ENCODE peak calls at places on chromosome 1, in nine cellular contexts. One of them, this sample, is unnamed.

GRCh38 chr1:45569962-45570581 is 13.8 kb upstream of the NASP start:
- DNase-seq in astrocyte: peak
- DNase-seq in pancreas: peak
- DNase-seq in NB4: peak
- DNase-seq in fibroblast of lung: peak
- DNase-seq in lower leg skin: peak
- DNase-seq in IMR-90: peak
- DNase-seq in HCT116: peak
- DNase-seq in endothelial cell of umbilical vein: peak
- DNase-seq in this sample: peak

GRCh38 chr1:42618866-42619265 is 39.4 kb upstream of the PPIH start:
- DNase-seq in pancreas: no peak
- DNase-seq in lower leg skin: no peak
- DNase-seq in astrocyte: no peak
- DNase-seq in NB4: no peak
- DNase-seq in endothelial cell of umbilical vein: no peak
- DNase-seq in IMR-90: peak
- DNase-seq in fibroblast of lung: peak
- DNase-seq in HCT116: no peak
- DNase-seq in this sample: no peak

GRCh38 chr1:35577071-35577998 is 4.2 kb downstream of the TFAP2E start:
- DNase-seq in NB4: peak
- DNase-seq in pancreas: no peak
- DNase-seq in IMR-90: no peak
- DNase-seq in lower leg skin: no peak
- DNase-seq in endothelial cell of umbilical vein: peak
- DNase-seq in HCT116: no peak
- DNase-seq in fibroblast of lung: no peak
- DNase-seq in astrocyte: no peak
- DNase-seq in this sample: no peak

GRCh38 chr1:214271995-214272731 is 8.8 kb upstream of the SMYD2 start:
- DNase-seq in astrocyte: no peak
- DNase-seq in endothelial cell of umbilical vein: no peak
- DNase-seq in lower leg skin: no peak
- DNase-seq in NB4: no peak
- DNase-seq in pancreas: no peak
- DNase-seq in HCT116: no peak
- DNase-seq in fibroblast of lung: no peak
- DNase-seq in IMR-90: no peak
- DNase-seq in this sample: no peak

GRCh38 chr1:43237131-43237530 is 32.7 kb upstream of the TMEM125 start:
- DNase-seq in pancreas: no peak
- DNase-seq in NB4: no peak
- DNase-seq in HCT116: no peak
- DNase-seq in endothelial cell of umbilical vein: no peak
- DNase-seq in astrocyte: no peak
- DNase-seq in fibroblast of lung: no peak
- DNase-seq in IMR-90: peak
- DNase-seq in lower leg skin: no peak
- DNase-seq in this sample: no peak

GRCh38 chr1:220824031-220824989 is 37.6 kb downstream of the MTARC1 start:
- DNase-seq in HCT116: no peak
- DNase-seq in lower leg skin: no peak
- DNase-seq in pancreas: no peak
- DNase-seq in endothelial cell of umbilical vein: no peak
- DNase-seq in astrocyte: peak
- DNase-seq in fibroblast of lung: no peak
- DNase-seq in NB4: no peak
- DNase-seq in IMR-90: peak
- DNase-seq in this sample: no peak

GRCh38 chr1:247386695-247387094 is 29.3 kb upstream of the NLRP3 start:
- DNase-seq in astrocyte: peak
- DNase-seq in lower leg skin: no peak
- DNase-seq in NB4: peak
- DNase-seq in IMR-90: peak
- DNase-seq in pancreas: no peak
- DNase-seq in fibroblast of lung: peak
- DNase-seq in HCT116: no peak
- DNase-seq in endothelial cell of umbilical vein: no peak
- DNase-seq in this sample: no peak

GRCh38 chr1:223776075-223776814 is 63.9 kb downstream of the CAPN2 start:
- DNase-seq in HCT116: peak
- DNase-seq in NB4: peak
- DNase-seq in pancreas: no peak
- DNase-seq in endothelial cell of umbilical vein: peak
- DNase-seq in IMR-90: peak
- DNase-seq in fibroblast of lung: peak
- DNase-seq in astrocyte: peak
- DNase-seq in lower leg skin: no peak
- DNase-seq in this sample: peak

GRCh38 chr1:187922255-187922654 is 1093.5 kb downstream of the PLA2G4A start:
- DNase-seq in lower leg skin: no peak
- DNase-seq in astrocyte: no peak
- DNase-seq in endothelial cell of umbilical vein: no peak
- DNase-seq in NB4: no peak
- DNase-seq in IMR-90: no peak
- DNase-seq in pancreas: no peak
- DNase-seq in HCT116: no peak
- DNase-seq in fibroblast of lung: no peak
- DNase-seq in this sample: no peak

GRCh38 chr1:225762002-225762441 is 15.6 kb upstream of the SRP9 start:
- DNase-seq in HCT116: no peak
- DNase-seq in endothelial cell of umbilical vein: no peak
- DNase-seq in fibroblast of lung: no peak
- DNase-seq in lower leg skin: no peak
- DNase-seq in NB4: no peak
- DNase-seq in pancreas: no peak
- DNase-seq in IMR-90: peak
- DNase-seq in astrocyte: peak
- DNase-seq in this sample: no peak

GRCh38 chr1:24714859-24715520 is 30.3 kb upstream of the CLIC4 start:
- DNase-seq in lower leg skin: no peak
- DNase-seq in endothelial cell of umbilical vein: no peak
- DNase-seq in pancreas: no peak
- DNase-seq in fibroblast of lung: peak
- DNase-seq in astrocyte: peak
- DNase-seq in HCT116: no peak
- DNase-seq in IMR-90: peak
- DNase-seq in NB4: no peak
- DNase-seq in this sample: no peak

GRCh38 chr1:51910182-51910581 is 31.7 kb upstream of the NRDC start:
- DNase-seq in endothelial cell of umbilical vein: no peak
- DNase-seq in pancreas: no peak
- DNase-seq in IMR-90: no peak
- DNase-seq in HCT116: no peak
- DNase-seq in NB4: no peak
- DNase-seq in astrocyte: no peak
- DNase-seq in lower leg skin: no peak
- DNase-seq in fibroblast of lung: no peak
- DNase-seq in this sample: no peak

GRCh38 chr1:51910618-51911017 is 32.1 kb upstream of the NRDC start:
- DNase-seq in HCT116: no peak
- DNase-seq in NB4: no peak
- DNase-seq in fibroblast of lung: no peak
- DNase-seq in IMR-90: no peak
- DNase-seq in lower leg skin: no peak
- DNase-seq in astrocyte: no peak
- DNase-seq in pancreas: no peak
- DNase-seq in endothelial cell of umbilical vein: no peak
- DNase-seq in this sample: no peak

GRCh38 chr1:51907079-51907702 is 28.7 kb upstream of the NRDC start:
- DNase-seq in astrocyte: no peak
- DNase-seq in lower leg skin: no peak
- DNase-seq in IMR-90: peak
- DNase-seq in pancreas: no peak
- DNase-seq in HCT116: no peak
- DNase-seq in NB4: no peak
- DNase-seq in fibroblast of lung: no peak
- DNase-seq in endothelial cell of umbilical vein: no peak
- DNase-seq in this sample: no peak

GRCh38 chr1:51906306-51907078 is 28.0 kb upstream of the NRDC start:
- DNase-seq in IMR-90: peak
- DNase-seq in HCT116: no peak
- DNase-seq in astrocyte: peak
- DNase-seq in fibroblast of lung: peak
- DNase-seq in lower leg skin: no peak
- DNase-seq in pancreas: no peak
- DNase-seq in endothelial cell of umbilical vein: no peak
- DNase-seq in NB4: no peak
- DNase-seq in this sample: no peak

GRCh38 chr1:51908499-51908898 is 30.0 kb upstream of the NRDC start:
- DNase-seq in astrocyte: no peak
- DNase-seq in NB4: no peak
- DNase-seq in IMR-90: no peak
- DNase-seq in fibroblast of lung: no peak
- DNase-seq in endothelial cell of umbilical vein: no peak
- DNase-seq in pancreas: no peak
- DNase-seq in HCT116: no peak
- DNase-seq in lower leg skin: no peak
- DNase-seq in this sample: no peak
- TF ChIP-seq CTCF in astrocyte: no peak
- TF ChIP-seq CTCF in NB4: no peak
- TF ChIP-seq CTCF in IMR-90: no peak
- TF ChIP-seq CTCF in fibroblast of lung: no peak
- TF ChIP-seq CTCF in endothelial cell of umbilical vein: no peak
- TF ChIP-seq CTCF in pancreas: no peak
- TF ChIP-seq CTCF in HCT116: no peak
- TF ChIP-seq CTCF in lower leg skin: no peak
- TF ChIP-seq CTCF in this sample: no peak

GRCh38 chr1:160620942-160621632 is 25.8 kb downstream of the SLAMF1 start:
- DNase-seq in NB4: no peak
- DNase-seq in endothelial cell of umbilical vein: no peak
- DNase-seq in HCT116: no peak
- DNase-seq in lower leg skin: no peak
- DNase-seq in IMR-90: no peak
- DNase-seq in pancreas: no peak
- DNase-seq in fibroblast of lung: no peak
- DNase-seq in astrocyte: no peak
- DNase-seq in this sample: no peak
- H3K4me3 ChIP-seq in NB4: no peak
- H3K4me3 ChIP-seq in endothelial cell of umbilical vein: no peak
- H3K4me3 ChIP-seq in HCT116: no peak
- H3K4me3 ChIP-seq in lower leg skin: no peak
- H3K4me3 ChIP-seq in IMR-90: no peak
- H3K4me3 ChIP-seq in pancreas: no peak
- H3K4me3 ChIP-seq in fibroblast of lung: no peak
- H3K4me3 ChIP-seq in astrocyte: no peak
- H3K4me3 ChIP-seq in this sample: no peak

GRCh38 chr1:157045251-157046218 is at the start of gene ARHGEF11:
- DNase-seq in fibroblast of lung: peak
- DNase-seq in endothelial cell of umbilical vein: peak
- DNase-seq in NB4: peak
- DNase-seq in lower leg skin: peak
- DNase-seq in pancreas: peak
- DNase-seq in astrocyte: peak
- DNase-seq in IMR-90: peak
- DNase-seq in HCT116: peak
- DNase-seq in this sample: peak
- TF ChIP-seq CTCF in fibroblast of lung: no peak
- TF ChIP-seq CTCF in endothelial cell of umbilical vein: no peak
- TF ChIP-seq CTCF in NB4: no peak
- TF ChIP-seq CTCF in lower leg skin: no peak
- TF ChIP-seq CTCF in pancreas: no peak
- TF ChIP-seq CTCF in astrocyte: no peak
- TF ChIP-seq CTCF in IMR-90: no peak
- TF ChIP-seq CTCF in HCT116: no peak
- TF ChIP-seq CTCF in this sample: no peak

GRCh38 chr1:1610796-1611597 is 4.3 kb upstream of the MIB2 start:
- DNase-seq in astrocyte: no peak
- DNase-seq in NB4: no peak
- DNase-seq in lower leg skin: no peak
- DNase-seq in endothelial cell of umbilical vein: no peak
- DNase-seq in pancreas: no peak
- DNase-seq in HCT116: no peak
- DNase-seq in IMR-90: no peak
- DNase-seq in fibroblast of lung: no peak
- DNase-seq in this sample: no peak

GRCh38 chr1:1615256-1616044 is at the start of gene MIB2:
- DNase-seq in fibroblast of lung: peak
- DNase-seq in astrocyte: peak
- DNase-seq in lower leg skin: peak
- DNase-seq in pancreas: peak
- DNase-seq in IMR-90: peak
- DNase-seq in endothelial cell of umbilical vein: peak
- DNase-seq in HCT116: peak
- DNase-seq in NB4: peak
- DNase-seq in this sample: peak

GRCh38 chr1:1614954-1615255 is 395 bp upstream of the MIB2 start:
- DNase-seq in lower leg skin: no peak
- DNase-seq in pancreas: no peak
- DNase-seq in IMR-90: no peak
- DNase-seq in astrocyte: no peak
- DNase-seq in HCT116: no peak
- DNase-seq in endothelial cell of umbilical vein: no peak
- DNase-seq in NB4: no peak
- DNase-seq in fibroblast of lung: no peak
- DNase-seq in this sample: no peak

GRCh38 chr1:1614204-1614953 is 921 bp upstream of the MIB2 start:
- DNase-seq in astrocyte: peak
- DNase-seq in HCT116: no peak
- DNase-seq in pancreas: peak
- DNase-seq in lower leg skin: no peak
- DNase-seq in IMR-90: peak
- DNase-seq in endothelial cell of umbilical vein: no peak
- DNase-seq in NB4: peak
- DNase-seq in fibroblast of lung: peak
- DNase-seq in this sample: peak

GRCh38 chr1:1613509-1614082 is 1.7 kb upstream of the MIB2 start:
- DNase-seq in HCT116: no peak
- DNase-seq in pancreas: no peak
- DNase-seq in endothelial cell of umbilical vein: no peak
- DNase-seq in lower leg skin: no peak
- DNase-seq in IMR-90: no peak
- DNase-seq in astrocyte: no peak
- DNase-seq in fibroblast of lung: no peak
- DNase-seq in NB4: no peak
- DNase-seq in this sample: no peak
- H3K4me3 ChIP-seq in HCT116: peak
- H3K4me3 ChIP-seq in pancreas: peak
- H3K4me3 ChIP-seq in endothelial cell of umbilical vein: no peak
- H3K4me3 ChIP-seq in lower leg skin: no peak
- H3K4me3 ChIP-seq in IMR-90: peak
- H3K4me3 ChIP-seq in astrocyte: peak
- H3K4me3 ChIP-seq in fibroblast of lung: peak
- H3K4me3 ChIP-seq in NB4: peak
- H3K4me3 ChIP-seq in this sample: peak

DNA sequence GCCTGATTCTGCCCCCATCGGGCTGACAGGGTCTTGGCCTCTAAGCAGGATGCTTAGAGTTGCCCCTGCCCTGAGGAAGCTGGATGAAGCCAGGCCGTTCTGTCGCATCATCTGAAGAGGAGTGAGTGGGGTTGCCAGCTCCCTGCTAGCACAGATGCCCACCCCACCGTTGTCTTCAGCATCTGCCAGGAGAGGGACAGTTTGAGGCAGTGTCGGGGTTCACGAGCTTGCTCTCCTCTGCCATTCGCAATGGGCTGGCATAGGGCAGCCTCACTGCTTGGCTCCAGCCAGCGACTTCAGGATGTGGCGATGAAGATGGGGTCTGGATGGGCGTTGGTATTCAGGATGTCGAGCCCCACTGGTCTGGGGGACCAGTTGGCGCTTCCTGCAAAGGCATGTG is 145.7 kb upstream of the VAMP3 start:
- DNase-seq in IMR-90: no peak
- DNase-seq in NB4: no peak
- DNase-seq in HCT116: no peak
- DNase-seq in pancreas: no peak
- DNase-seq in endothelial cell of umbilical vein: no peak
- DNase-seq in lower leg skin: no peak
- DNase-seq in fibroblast of lung: no peak
- DNase-seq in astrocyte: no peak
- DNase-seq in this sample: no peak
- TF ChIP-seq CTCF in IMR-90: no peak
- TF ChIP-seq CTCF in NB4: no peak
- TF ChIP-seq CTCF in HCT116: no peak
- TF ChIP-seq CTCF in pancreas: no peak
- TF ChIP-seq CTCF in endothelial cell of umbilical vein: no peak
- TF ChIP-seq CTCF in lower leg skin: no peak
- TF ChIP-seq CTCF in fibroblast of lung: no peak
- TF ChIP-seq CTCF in astrocyte: no peak
- TF ChIP-seq CTCF in this sample: no peak

This sample was measured in AG04449.